ENCODE peak calls at places on chromosome 1, in ten cellular contexts. L, P, K, V, T, Y, C, E, H and A are unnamed samples.
A peak's percentile ranks its signal among the peaks of the same experiment; 100 is the strongest.

GRCh38 chr1:81689531-81689941 is 111.2 kb upstream of the ADGRL2 start:
- DNase-seq in L (peak; percentile 86), P (no peak), K (no peak), V (no peak), T (peak; percentile 80), Y (no peak), C (no peak), E (no peak), H (no peak), A (peak; percentile 88)

GRCh38 chr1:192489046-192489445 is 86.5 kb upstream of the RGS1 start:
- DNase-seq in L (peak; percentile 40), P (no peak), K (no peak), V (no peak), T (peak; percentile 90), Y (no peak), C (no peak), E (no peak), H (no peak), A (peak; percentile 47)

GRCh38 chr1:180065408-180065807 is 89.3 kb upstream of the QSOX1 start:
- DNase-seq in L (no peak), P (no peak), K (no peak), V (no peak), T (no peak), Y (no peak), C (no peak), E (no peak), H (no peak), A (no peak)

GRCh38 chr1:168638884-168639283 is 62.5 kb downstream of the XCL1 start:
- DNase-seq in L (no peak), P (no peak), K (no peak), V (no peak), T (no peak), Y (no peak), C (no peak), E (no peak), H (no peak), A (no peak)

GRCh38 chr1:29243863-29244185 is 7.5 kb downstream of the PTPRU start:
- DNase-seq in L (peak; percentile 89), P (no peak), K (no peak), V (no peak), T (peak; percentile 51), Y (no peak), C (no peak), E (no peak), H (no peak), A (no peak)

GRCh38 chr1:228098323-228098931 is 4.7 kb downstream of the C1orf35 start:
- DNase-seq in L (no peak), P (peak; percentile 2), K (no peak), V (no peak), T (no peak), Y (no peak), C (no peak), E (no peak), H (no peak), A (no peak)

GRCh38 chr1:244173765-244174164 is 122.7 kb downstream of the ZBTB18 start:
- DNase-seq in L (no peak), P (no peak), K (no peak), V (no peak), T (no peak), Y (no peak), C (no peak), E (no peak), H (no peak), A (peak; percentile 37)

GRCh38 chr1:235941852-235942624 is 75.3 kb upstream of the LYST start:
- DNase-seq in L (no peak), P (no peak), K (no peak), V (no peak), T (peak; percentile 73), Y (no peak), C (no peak), E (no peak), H (no peak), A (peak; percentile 17)

GRCh38 chr1:231172411-231172810 is 10.6 kb downstream of the TRIM67 start:
- DNase-seq in L (no peak), P (no peak), K (no peak), V (no peak), T (no peak), Y (no peak), C (no peak), E (no peak), H (no peak), A (peak; percentile 31)

GRCh38 chr1:109547412-109548320 is 749 bp upstream of the GNAI3 start:
- DNase-seq in L (peak; percentile 26), P (peak; percentile 32), K (peak; percentile 36), V (no peak), T (no peak), Y (no peak), C (no peak), E (no peak), H (no peak), A (peak; percentile 11)

GRCh38 chr1:22922640-22923039 is 50.0 kb downstream of the LACTBL1 start:
- DNase-seq in L (peak; percentile 43), P (no peak), K (no peak), V (no peak), T (peak; percentile 14), Y (no peak), C (no peak), E (no peak), H (no peak), A (peak; percentile 4)

GRCh38 chr1:112457241-112457640 is 51.5 kb upstream of the WNT2B start:
- DNase-seq in L (peak; percentile 94), P (no peak), K (no peak), V (no peak), T (peak; percentile 66), Y (no peak), C (no peak), E (no peak), H (no peak), A (peak; percentile 80)

GRCh38 chr1:198268784-198269183 is 112.0 kb downstream of the NEK7 start:
- DNase-seq in L (no peak), P (no peak), K (no peak), V (no peak), T (no peak), Y (no peak), C (no peak), E (no peak), H (no peak), A (no peak)

GRCh38 chr1:75202751-75203150 is 68.6 kb downstream of the LHX8 start:
- DNase-seq in L (no peak), P (no peak), K (no peak), V (no peak), T (no peak), Y (no peak), C (no peak), E (no peak), H (no peak), A (no peak)

GRCh38 chr1:207848234-207848633 is 62.7 kb downstream of the CD34 start:
- DNase-seq in L (peak; percentile 59), P (no peak), K (no peak), V (peak; percentile 67), T (peak; percentile 91), Y (no peak), C (no peak), E (peak; percentile 57), H (no peak), A (peak; percentile 96)